ENCODE peak calls at places on chromosome 21, in four cellular contexts. X is effector CD8-positive, alpha-beta T cell; P is adrenal gland; U is T-helper 2 cell. M is an unnamed sample.

GRCh38 chr21:34670220-34670961 is 1.6 kb downstream of the CLIC6 start:
- DNase-seq in X (no peak), P (no peak), U (no peak), M (peak; percentile 32)

GRCh38 chr21:16070207-16070651 is 340.4 kb downstream of the USP25 start:
- DNase-seq in X (no peak), P (no peak), U (no peak), M (no peak)

GRCh38 chr21:31235671-31236450 is 108.2 kb downstream of the TIAM1 start:
- DNase-seq in X (no peak), P (no peak), U (no peak), M (no peak)

GRCh38 chr21:34345892-34346291 is 17.9 kb upstream of the KCNE2 start:
- DNase-seq in X (no peak), P (no peak), U (no peak), M (no peak)

GRCh38 chr21:32371913-32372314 is 20.9 kb downstream of the URB1 start:
- DNase-seq in X (no peak), P (peak; percentile 38), U (no peak), M (peak; percentile 69)

GRCh38 chr21:44842721-44843445 is 25.0 kb upstream of the SUMO3 start:
- DNase-seq in X (no peak), P (no peak), U (no peak), M (no peak)

GRCh38 chr21:33070921-33071877 is 1.3 kb downstream of the OLIG1 start:
- DNase-seq in X (no peak), P (no peak), U (no peak), M (no peak)

GRCh38 chr21:17554120-17554519 is 41.3 kb downstream of the CXADR start:
- DNase-seq in X (no peak), P (no peak), U (no peak), M (no peak)

GRCh38 chr21:21851657-21852056 is 853.4 kb downstream of the NCAM2 start:
- DNase-seq in X (no peak), P (no peak), U (no peak), M (no peak)

GRCh38 chr21:27526451-27526850 is 559.6 kb upstream of the ADAMTS5 start:
- DNase-seq in X (no peak), P (no peak), U (no peak), M (no peak)

GRCh38 chr21:41979751-41980369 is 26.0 kb upstream of the C2CD2 start:
- DNase-seq in X (no peak), P (no peak), U (no peak), M (no peak)

GRCh38 chr21:34889287-34889536 is 159.9 kb downstream of the RUNX1 start:
- DNase-seq in X (peak; percentile 37), P (no peak), U (peak; percentile 39), M (peak; percentile 42)